ENCODE peak calls at places on chromosomes 4 and X, in nine cellular contexts. Q is K562; Z is cardiac muscle cell; M is effector memory CD4-positive, alpha-beta T cell; E is Peyer's patch; C is upper lobe of right lung; S is endothelial cell of umbilical vein; W is SK-N-SH; I is heart left ventricle. J is an unnamed sample.

GRCh38 chr4:98706200-98706813 is 47.9 kb upstream of the TSPAN5 start:
- DNase-seq in Q (no peak), Z (no peak), M (no peak), E (no peak), C (no peak), S (no peak), W (no peak), I (no peak), J (no peak)

GRCh38 chrX:16250296-16250695 is 83.0 kb downstream of the MAGEB17 start:
- DNase-seq in Q (no peak), Z (no peak), M (no peak), E (no peak), C (no peak), S (no peak), W (no peak), I (no peak), J (no peak)

GRCh38 chrX:148412006-148412405 is 88.4 kb upstream of the AFF2 start:
- DNase-seq in Q (no peak), Z (no peak), M (no peak), E (no peak), C (no peak), S (no peak), W (no peak), I (no peak), J (no peak)

GRCh38 chr4:155161357-155161756 is 47.1 kb upstream of the NPY2R start:
- DNase-seq in Q (no peak), Z (no peak), M (no peak), E (no peak), C (no peak), S (no peak), W (no peak), I (no peak), J (no peak)

GRCh38 chr4:55175779-55176231 is 50.4 kb upstream of the KDR start:
- DNase-seq in Q (no peak), Z (no peak), M (no peak), E (no peak), C (no peak), S (peak; percentile 66), W (no peak), I (no peak), J (no peak)

GRCh38 chr4:3715251-3716033 is 50.7 kb upstream of the ADRA2C start:
- DNase-seq in Q (no peak), Z (no peak), M (no peak), E (no peak), C (peak; percentile 51), S (no peak), W (no peak), I (no peak), J (no peak)

GRCh38 chr4:8820178-8821102 is 51.2 kb downstream of the HMX1 start:
- DNase-seq in Q (peak; percentile 3), Z (no peak), M (no peak), E (no peak), C (peak; percentile 40), S (no peak), W (peak; percentile 6), I (no peak), J (no peak)

GRCh38 chr4:110041742-110042141 is 129.1 kb downstream of the EGF start:
- DNase-seq in Q (no peak), Z (no peak), M (no peak), E (no peak), C (no peak), S (no peak), W (no peak), I (no peak), J (no peak)

GRCh38 chr4:47213971-47214370 is 182.6 kb downstream of the GABRB1 start:
- DNase-seq in Q (no peak), Z (no peak), M (no peak), E (no peak), C (no peak), S (no peak), W (no peak), I (no peak), J (no peak)

DNA sequence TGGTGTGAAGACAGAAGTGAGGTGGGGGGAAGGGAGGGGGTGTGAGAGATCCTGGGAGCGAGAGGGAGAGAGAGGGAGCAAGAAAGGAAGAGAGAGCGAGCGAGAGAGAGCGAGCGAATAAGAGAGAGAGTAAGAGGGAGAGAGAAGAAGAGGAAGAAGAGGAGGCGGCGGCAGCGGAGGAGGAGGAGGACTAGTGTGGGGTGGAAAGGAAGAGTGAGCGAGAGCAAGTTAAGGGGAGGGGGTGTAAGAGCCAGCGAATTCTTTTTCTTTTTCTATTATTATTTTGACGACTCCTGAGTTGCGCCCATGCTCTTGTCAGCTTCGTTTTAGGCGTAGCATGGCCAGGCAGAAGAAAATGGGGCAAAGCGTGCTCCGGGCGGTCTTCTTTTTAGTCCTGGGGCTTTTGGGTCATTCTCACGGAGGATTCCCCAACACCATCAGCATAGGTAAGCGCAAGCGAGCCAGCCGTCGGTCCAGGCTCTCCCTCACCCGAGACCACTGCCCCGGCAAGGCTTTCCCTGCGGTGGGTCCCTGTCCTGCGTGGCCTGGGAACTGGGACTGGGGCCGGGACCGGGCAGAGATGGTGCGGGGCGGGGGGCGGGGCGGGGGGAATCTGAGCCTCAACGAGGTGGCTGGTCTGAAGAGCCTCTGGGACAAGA is at the start of gene GRIA3:
- DNase-seq in Q (no peak), Z (no peak), M (no peak), E (no peak), C (no peak), S (no peak), W (peak; percentile 29), I (no peak), J (no peak)
- H3K27ac ChIP-seq in Q (no peak within 1 kb of the TSS), Z (no peak within 1 kb of the TSS), M (no peak within 1 kb of the TSS), E (no peak within 1 kb of the TSS), C (no peak within 1 kb of the TSS), S (no peak within 1 kb of the TSS), W (no peak within 1 kb of the TSS), I (no peak within 1 kb of the TSS), J (no peak within 1 kb of the TSS)

DNA sequence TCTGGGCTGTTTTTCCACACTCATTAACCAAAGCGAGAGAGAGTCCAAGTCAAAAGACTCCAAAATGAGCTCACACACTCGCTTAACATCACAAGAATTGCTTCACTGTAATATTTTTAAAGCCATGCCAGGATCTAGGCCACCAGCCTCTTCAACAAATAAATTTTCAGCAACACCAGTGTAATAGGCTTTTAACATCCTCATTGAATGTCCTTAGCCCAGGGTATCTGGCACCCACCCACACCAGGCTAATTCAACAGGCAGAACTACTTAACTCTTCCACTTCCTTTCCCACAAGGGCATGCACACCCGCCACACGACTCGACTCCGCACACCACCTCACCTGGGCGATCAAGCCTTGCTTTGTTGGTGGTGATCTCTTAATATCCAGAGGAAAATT is 34.2 kb downstream of the FAT1 start:
- DNase-seq in Q (no peak), Z (no peak), M (no peak), E (no peak), C (peak; percentile 71), S (no peak), W (no peak), I (peak; percentile 41), J (no peak)
- H3K4me1 ChIP-seq in Q (peaks cover 8% of the 10 kb centered on the region), Z (peaks cover 21% of the 10 kb centered on the region), M (no peaks in the 10 kb centered on the region), E (no peaks in the 10 kb centered on the region), C (peaks cover 15% of the 10 kb centered on the region), S (no peaks in the 10 kb centered on the region), W (no peaks in the 10 kb centered on the region), I (peaks cover 21% of the 10 kb centered on the region), J (no peaks in the 10 kb centered on the region)

GRCh38 chr4:25786497-25787065 is 76.2 kb downstream of the SEL1L3 start:
- DNase-seq in Q (no peak), Z (no peak), M (no peak), E (no peak), C (no peak), S (no peak), W (no peak), I (no peak), J (no peak)
- H3K36me3 ChIP-seq in Q (peaks cover 11% of the 10 kb centered on the region), Z (no peaks in the 10 kb centered on the region), M (peaks cover 38% of the 10 kb centered on the region), E (peaks cover 53% of the 10 kb centered on the region), C (peaks cover 39% of the 10 kb centered on the region), S (peaks cover 4% of the 10 kb centered on the region), W (no peaks in the 10 kb centered on the region), I (no peaks in the 10 kb centered on the region), J (peaks cover 90% of the 10 kb centered on the region)

DNA sequence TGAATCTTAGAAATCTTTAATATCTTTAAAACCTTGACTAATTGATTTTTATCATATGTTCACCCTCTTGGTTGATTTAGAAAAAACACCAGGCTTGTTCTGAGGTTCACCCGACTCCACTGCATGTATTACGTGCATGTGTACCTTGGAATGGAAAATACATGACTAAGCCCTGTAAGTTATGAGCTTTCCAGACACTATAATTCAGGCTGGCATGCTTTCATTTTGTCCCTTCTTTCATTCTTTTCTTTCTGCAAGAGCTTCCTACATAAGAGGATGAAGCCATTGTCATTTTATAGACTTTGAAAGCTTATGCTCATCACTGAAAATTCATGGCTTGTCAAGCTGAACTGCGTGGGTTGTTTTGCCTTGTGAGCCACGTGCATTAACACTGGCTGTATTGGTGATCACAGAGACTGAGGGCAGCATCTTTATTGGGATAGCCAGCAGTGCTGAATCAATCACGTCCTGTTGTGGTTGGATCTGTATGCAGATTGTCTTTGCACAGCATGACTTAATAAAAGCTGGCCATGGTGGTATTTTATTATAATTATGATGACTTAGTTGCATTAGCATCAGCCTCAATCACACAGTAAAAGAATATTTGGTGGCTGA is 141.9 kb downstream of the SLIT2 start:
- DNase-seq in Q (no peak), Z (no peak), M (no peak), E (no peak), C (no peak), S (no peak), W (no peak), I (no peak), J (no peak)
- H3K27ac ChIP-seq in Q (no peak overlapping the region), Z (no peak overlapping the region), M (no peak overlapping the region), E (no peak overlapping the region), C (no peak overlapping the region), S (no peak overlapping the region), W (no peak overlapping the region), I (no peak overlapping the region), J (no peak overlapping the region)

GRCh38 chr4:158825443-158826036 is 56.7 kb downstream of the FNIP2 start:
- DNase-seq in Q (no peak), Z (no peak), M (no peak), E (no peak), C (no peak), S (no peak), W (no peak), I (no peak), J (no peak)

GRCh38 chr4:158822348-158822747 is 53.5 kb downstream of the FNIP2 start:
- DNase-seq in Q (no peak), Z (no peak), M (no peak), E (no peak), C (no peak), S (no peak), W (no peak), I (no peak), J (no peak)

GRCh38 chr4:158821228-158822009 is 52.6 kb downstream of the FNIP2 start:
- DNase-seq in Q (no peak), Z (no peak), M (no peak), E (no peak), C (no peak), S (no peak), W (no peak), I (no peak), J (no peak)

GRCh38 chr4:158824425-158825274 is 55.8 kb downstream of the FNIP2 start:
- DNase-seq in Q (no peak), Z (peak; percentile 37), M (no peak), E (no peak), C (no peak), S (peak; percentile 87), W (peak; percentile 32), I (no peak), J (no peak)

DNA sequence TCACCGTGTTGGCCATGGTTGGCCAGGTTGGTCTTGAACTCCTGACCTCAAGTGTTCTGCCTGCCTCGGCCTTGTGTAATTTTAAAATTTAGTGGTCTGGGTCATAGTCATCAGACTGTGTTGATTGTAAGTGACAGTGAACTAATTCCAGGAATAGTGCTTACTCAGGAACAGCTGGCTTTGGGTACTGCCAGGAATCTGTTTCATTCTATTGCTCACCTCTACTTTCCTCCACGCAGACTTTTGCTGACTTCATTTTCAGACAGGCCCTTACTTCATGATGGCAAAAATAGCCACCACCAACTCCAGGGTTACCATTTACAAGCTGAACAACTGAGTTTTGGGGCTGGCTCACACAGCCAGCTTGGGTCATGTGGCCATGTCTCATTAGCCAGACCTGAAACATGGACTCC is 54.6 kb downstream of the FNIP2 start:
- DNase-seq in Q (no peak), Z (no peak), M (no peak), E (no peak), C (no peak), S (peak; percentile 27), W (no peak), I (no peak), J (no peak)
- H3K4me1 ChIP-seq in Q (peaks cover 59% of the 10 kb centered on the region), Z (peaks cover 81% of the 10 kb centered on the region), M (peaks cover 26% of the 10 kb centered on the region), E (peaks cover 10% of the 10 kb centered on the region), C (peaks cover 89% of the 10 kb centered on the region), S (peaks cover 47% of the 10 kb centered on the region), W (peaks cover 38% of the 10 kb centered on the region), I (peaks cover 53% of the 10 kb centered on the region), J (no peaks in the 10 kb centered on the region)

J was measured in Karpas-422.